ENCODE peak calls at places on chromosomes 6 and 20, in seven cellular contexts. V, A, N, Z, O, E and H are unnamed samples.

GRCh38 chr6:113082691-113083090 is 735.6 kb downstream of the RFPL4B start:
- DNase-seq in O (no peak), N (no peak), A (no peak), Z (no peak), E (no peak), V (no peak), H (no peak)

GRCh38 chr20:20317195-20318113 is 50.5 kb upstream of the INSM1 start:
- DNase-seq in O (peak), Z (no peak), N (no peak), V (peak), A (no peak), E (no peak), H (peak)

GRCh38 chr6:104771258-104771832 is 88.4 kb downstream of the HACE1 start:
- DNase-seq in V (no peak), O (no peak), Z (no peak), A (peak), E (no peak), N (no peak), H (no peak)

GRCh38 chr20:62640870-62641748 is 1.2 kb upstream of the SLCO4A1 start:
- DNase-seq in A (no peak), V (no peak), O (no peak), N (no peak), Z (no peak), E (no peak), H (no peak)

GRCh38 chr6:97068211-97068610 is 143.7 kb downstream of the KLHL32 start:
- DNase-seq in N (no peak), Z (no peak), A (peak), V (peak), E (no peak), O (peak), H (no peak)

GRCh38 chr20:22810626-22811559 is 224.2 kb upstream of the SSTR4 start:
- DNase-seq in O (no peak), N (no peak), A (no peak), V (no peak), E (no peak), Z (no peak), H (no peak)

GRCh38 chr6:108948252-108948651 is 100.0 kb downstream of the ARMC2 start:
- DNase-seq in Z (no peak), O (peak), A (no peak), V (peak), E (no peak), N (no peak), H (peak)

GRCh38 chr6:159125977-159126376 is 43.2 kb upstream of the FNDC1 start:
- DNase-seq in N (no peak), E (no peak), Z (no peak), O (peak), V (no peak), A (no peak), H (no peak)

GRCh38 chr6:147666254-147666653 is 157.8 kb downstream of the SAMD5 start:
- DNase-seq in N (no peak), A (no peak), E (no peak), O (no peak), V (no peak), Z (no peak), H (no peak)

GRCh38 chr6:299050-299980 is 7.0 kb downstream of the DUSP22 start:
- DNase-seq in E (no peak), A (no peak), V (no peak), O (no peak), Z (no peak), N (no peak), H (no peak)

GRCh38 chr20:10783660-10784336 is 110.0 kb upstream of the JAG1 start:
- DNase-seq in A (no peak), O (no peak), V (no peak), E (no peak), N (no peak), Z (no peak), H (no peak)

GRCh38 chr6:89375427-89375868 is 22.9 kb upstream of the UBE2J1 start:
- DNase-seq in A (peak), Z (no peak), V (peak), E (peak), O (peak), N (no peak), H (peak)

GRCh38 chr20:40612837-40613236 is 76.2 kb downstream of the MAFB start:
- DNase-seq in A (no peak), V (no peak), E (no peak), N (no peak), Z (no peak), O (no peak), H (no peak)

GRCh38 chr6:106517699-106518098 is 111.6 kb downstream of the RTN4IP1 start:
- DNase-seq in O (no peak), A (no peak), N (no peak), V (no peak), E (no peak), Z (no peak), H (no peak)

GRCh38 chr20:5390719-5391118 is 74.0 kb upstream of the PROKR2 start:
- DNase-seq in A (no peak), V (no peak), E (no peak), O (no peak), Z (no peak), N (no peak), H (no peak)

GRCh38 chr6:68497927-68498326 is 137.2 kb upstream of the ADGRB3 start:
- DNase-seq in O (no peak), V (no peak), Z (no peak), A (no peak), E (no peak), N (no peak), H (no peak)

GRCh38 chr6:47733879-47734558 is 35.6 kb downstream of the ADGRF4 start:
- DNase-seq in O (no peak), E (no peak), A (peak), Z (no peak), V (peak), N (no peak), H (no peak)

GRCh38 chr6:28303570-28303969 is 22.2 kb downstream of the PGBD1 start:
- DNase-seq in E (no peak), A (no peak), O (no peak), N (no peak), V (no peak), Z (no peak), H (no peak)

GRCh38 chr6:113694278-113695077 is 162.7 kb upstream of the MARCKS start:
- DNase-seq in V (no peak), A (no peak), N (no peak), O (no peak), Z (no peak), E (no peak), H (no peak)

GRCh38 chr20:8718214-8718613 is 350.7 kb upstream of the PLCB4 start:
- DNase-seq in N (no peak), V (no peak), A (no peak), E (no peak), O (no peak), Z (no peak), H (no peak)

GRCh38 chr20:17808357-17808756 is 108.6 kb downstream of the BANF2 start:
- DNase-seq in A (no peak), N (no peak), Z (no peak), V (no peak), O (no peak), E (no peak), H (no peak)

GRCh38 chr6:8738951-8739350 is 303.6 kb upstream of the SLC35B3 start:
- DNase-seq in V (no peak), O (no peak), Z (no peak), A (no peak), N (no peak), E (no peak), H (no peak)

GRCh38 chr6:148395583-148396101 is 53.0 kb downstream of the SASH1 start:
- DNase-seq in N (no peak), Z (no peak), E (no peak), O (peak), A (no peak), V (peak), H (no peak)

GRCh38 chr6:2209226-2209809 is 36.1 kb downstream of the GMDS start:
- DNase-seq in Z (no peak), E (peak), O (no peak), V (no peak), N (no peak), A (peak), H (no peak)

GRCh38 chr6:149939909-149940672 is 1.7 kb upstream of the ULBP2 start:
- DNase-seq in V (no peak), E (no peak), O (no peak), A (no peak), N (no peak), Z (no peak), H (no peak)

GRCh38 chr20:48984575-48985219 is 61.4 kb upstream of the CSE1L start:
- DNase-seq in N (no peak), O (no peak), E (no peak), V (no peak), A (no peak), Z (no peak), H (no peak)

GRCh38 chr6:119267506-119267905 is 82.1 kb downstream of the MAN1A1 start:
- DNase-seq in Z (no peak), V (no peak), N (no peak), O (no peak), A (no peak), E (no peak), H (no peak)